ENCODE peak calls at places on chromosomes 4 and X, in four cellular contexts. One of them, this sample, is unnamed.

GRCh38 chrX:39752820-39753219 is 344.9 kb downstream of the BCOR start:
- DNase-seq in choroid plexus epithelial cell: no peak
- DNase-seq in anterior cingulate cortex: peak; percentile 0
- DNase-seq in amniotic stem cell: no peak
- DNase-seq in this sample: no peak

GRCh38 chrX:8897259-8897658 is 96.1 kb upstream of the FAM9A start:
- DNase-seq in choroid plexus epithelial cell: no peak
- DNase-seq in anterior cingulate cortex: no peak
- DNase-seq in amniotic stem cell: no peak
- DNase-seq in this sample: no peak

GRCh38 chr4:150389896-150390530 is 191.9 kb upstream of the MAB21L2 start:
- DNase-seq in choroid plexus epithelial cell: peak; percentile 57
- DNase-seq in anterior cingulate cortex: no peak
- DNase-seq in amniotic stem cell: no peak
- DNase-seq in this sample: no peak

GRCh38 chr4:111064342-111064993 is 441.6 kb upstream of the PITX2 start:
- DNase-seq in choroid plexus epithelial cell: peak; percentile 8
- DNase-seq in anterior cingulate cortex: no peak
- DNase-seq in amniotic stem cell: no peak
- DNase-seq in this sample: peak; percentile 15

GRCh38 chrX:119692241-119693031 is 532 bp downstream of the SEPTIN6 start:
- DNase-seq in choroid plexus epithelial cell: peak; percentile 46
- DNase-seq in anterior cingulate cortex: peak; percentile 3
- DNase-seq in amniotic stem cell: peak; percentile 2
- DNase-seq in this sample: peak; percentile 69

GRCh38 chr4:26081795-26082498 is 167.9 kb downstream of the SMIM20 start:
- DNase-seq in choroid plexus epithelial cell: peak; percentile 70
- DNase-seq in anterior cingulate cortex: no peak
- DNase-seq in amniotic stem cell: no peak
- DNase-seq in this sample: peak; percentile 25

GRCh38 chrX:44012484-44013096 is 39.4 kb upstream of the NDP start:
- DNase-seq in choroid plexus epithelial cell: peak; percentile 39
- DNase-seq in anterior cingulate cortex: no peak
- DNase-seq in amniotic stem cell: peak; percentile 14
- DNase-seq in this sample: no peak

GRCh38 chr4:168218663-168219062 is 99.9 kb downstream of the DDX60 start:
- DNase-seq in choroid plexus epithelial cell: peak; percentile 76
- DNase-seq in anterior cingulate cortex: no peak
- DNase-seq in amniotic stem cell: peak; percentile 42
- DNase-seq in this sample: no peak

GRCh38 chrX:154348114-154348531 is 26.3 kb downstream of the FLNA start:
- DNase-seq in choroid plexus epithelial cell: no peak
- DNase-seq in anterior cingulate cortex: no peak
- DNase-seq in amniotic stem cell: no peak
- DNase-seq in this sample: no peak

This sample was measured in ELF-1.